ENCODE peak calls at places on chromosomes 7 and 10, in four cellular contexts. One of them, this sample, is unnamed.

GRCh38 chr7:152333134-152333533 is 102.7 kb downstream of the KMT2C start:
- DNase-seq in A549: no peak
- DNase-seq in OCI-LY7: no peak
- DNase-seq in heart left ventricle: no peak
- DNase-seq in this sample: no peak

GRCh38 chr10:27716521-27716920 is 29.1 kb downstream of the MKX start:
- DNase-seq in A549: no peak
- DNase-seq in OCI-LY7: no peak
- DNase-seq in heart left ventricle: no peak
- DNase-seq in this sample: no peak

GRCh38 chr10:36336315-36336714 is 694.2 kb upstream of the FZD8 start:
- DNase-seq in A549: no peak
- DNase-seq in OCI-LY7: no peak
- DNase-seq in heart left ventricle: no peak
- DNase-seq in this sample: no peak

GRCh38 chr10:129055966-129056365 is 411.1 kb upstream of the MGMT start:
- DNase-seq in A549: no peak
- DNase-seq in OCI-LY7: no peak
- DNase-seq in heart left ventricle: no peak
- DNase-seq in this sample: no peak

GRCh38 chr10:4431114-4431862 is 394.7 kb upstream of the AKR1E2 start:
- DNase-seq in A549: peak
- DNase-seq in OCI-LY7: no peak
- DNase-seq in heart left ventricle: no peak
- DNase-seq in this sample: no peak

GRCh38 chr10:80509403-80510161 is 28.1 kb upstream of the SH2D4B start:
- DNase-seq in A549: peak
- DNase-seq in OCI-LY7: no peak
- DNase-seq in heart left ventricle: peak
- DNase-seq in this sample: peak

GRCh38 chr10:89526396-89526795 is 9.0 kb downstream of the SLC16A12 start:
- DNase-seq in A549: no peak
- DNase-seq in OCI-LY7: no peak
- DNase-seq in heart left ventricle: no peak
- DNase-seq in this sample: no peak

GRCh38 chr7:149690688-149691446 is 82.5 kb downstream of the ZNF467 start:
- DNase-seq in A549: peak
- DNase-seq in OCI-LY7: no peak
- DNase-seq in heart left ventricle: peak
- DNase-seq in this sample: peak

GRCh38 chr7:66953044-66953427 is 32.0 kb downstream of the TMEM248 start:
- DNase-seq in A549: no peak
- DNase-seq in OCI-LY7: peak
- DNase-seq in heart left ventricle: no peak
- DNase-seq in this sample: no peak

GRCh38 chr7:44448922-44449321 is 41.5 kb downstream of the NUDCD3 start:
- DNase-seq in A549: no peak
- DNase-seq in OCI-LY7: no peak
- DNase-seq in heart left ventricle: no peak
- DNase-seq in this sample: no peak

GRCh38 chr7:41732279-41733062 is 29.6 kb upstream of the INHBA start:
- DNase-seq in A549: no peak
- DNase-seq in OCI-LY7: peak
- DNase-seq in heart left ventricle: no peak
- DNase-seq in this sample: peak

GRCh38 chr10:127694580-127695193 is 42.3 kb upstream of the FOXI2 start:
- DNase-seq in A549: peak
- DNase-seq in OCI-LY7: peak
- DNase-seq in heart left ventricle: no peak
- DNase-seq in this sample: peak

GRCh38 chr7:7805511-7806153 is 87.2 kb upstream of the RPA3 start:
- DNase-seq in A549: no peak
- DNase-seq in OCI-LY7: no peak
- DNase-seq in heart left ventricle: no peak
- DNase-seq in this sample: no peak

GRCh38 chr10:68103867-68104255 is 5.4 kb upstream of the MYPN start:
- DNase-seq in A549: no peak
- DNase-seq in OCI-LY7: no peak
- DNase-seq in heart left ventricle: no peak
- DNase-seq in this sample: no peak

GRCh38 chr7:99839560-99840011 is 11.8 kb downstream of the CYP3A43 start:
- DNase-seq in A549: no peak
- DNase-seq in OCI-LY7: no peak
- DNase-seq in heart left ventricle: no peak
- DNase-seq in this sample: peak

GRCh38 chr7:99010281-99010680 is 131.9 kb downstream of the TRRAP start:
- DNase-seq in A549: no peak
- DNase-seq in OCI-LY7: no peak
- DNase-seq in heart left ventricle: no peak
- DNase-seq in this sample: no peak

GRCh38 chr7:33579117-33579516 is 326.2 kb upstream of the BMPER start:
- DNase-seq in A549: no peak
- DNase-seq in OCI-LY7: no peak
- DNase-seq in heart left ventricle: no peak
- DNase-seq in this sample: no peak

GRCh38 chr10:132459252-132460028 is 62.4 kb downstream of the PWWP2B start:
- DNase-seq in A549: no peak
- DNase-seq in OCI-LY7: no peak
- DNase-seq in heart left ventricle: peak
- DNase-seq in this sample: no peak

GRCh38 chr7:79984210-79984609 is 150.4 kb upstream of the GNAI1 start:
- DNase-seq in A549: no peak
- DNase-seq in OCI-LY7: no peak
- DNase-seq in heart left ventricle: no peak
- DNase-seq in this sample: no peak

GRCh38 chr7:112930787-112931186 is 140.6 kb upstream of the TMEM168 start:
- DNase-seq in A549: no peak
- DNase-seq in OCI-LY7: no peak
- DNase-seq in heart left ventricle: no peak
- DNase-seq in this sample: no peak

GRCh38 chr7:3003936-3004335 is 39.7 kb downstream of the CARD11 start:
- DNase-seq in A549: no peak
- DNase-seq in OCI-LY7: no peak
- DNase-seq in heart left ventricle: no peak
- DNase-seq in this sample: no peak

GRCh38 chr10:117680611-117681010 is 138.1 kb downstream of the EMX2 start:
- DNase-seq in A549: no peak
- DNase-seq in OCI-LY7: no peak
- DNase-seq in heart left ventricle: no peak
- DNase-seq in this sample: no peak

GRCh38 chr10:50857579-50857978 is 27.8 kb downstream of the A1CF start:
- DNase-seq in A549: no peak
- DNase-seq in OCI-LY7: no peak
- DNase-seq in heart left ventricle: no peak
- DNase-seq in this sample: no peak

GRCh38 chr10:132023092-132023811 is 41.5 kb upstream of the BNIP3 start:
- DNase-seq in A549: peak
- DNase-seq in OCI-LY7: peak
- DNase-seq in heart left ventricle: peak
- DNase-seq in this sample: peak

GRCh38 chr7:1017586-1018333 is 26.6 kb upstream of the GPR146 start:
- DNase-seq in A549: no peak
- DNase-seq in OCI-LY7: no peak
- DNase-seq in heart left ventricle: no peak
- DNase-seq in this sample: no peak

GRCh38 chr10:94208315-94208714 is 154.4 kb downstream of the NOC3L start:
- DNase-seq in A549: no peak
- DNase-seq in OCI-LY7: no peak
- DNase-seq in heart left ventricle: no peak
- DNase-seq in this sample: no peak

GRCh38 chr7:70647801-70648491 is 484.0 kb upstream of the GALNT17 start:
- DNase-seq in A549: no peak
- DNase-seq in OCI-LY7: no peak
- DNase-seq in heart left ventricle: no peak
- DNase-seq in this sample: peak

GRCh38 chr7:43585521-43585920 is 2.6 kb downstream of the STK17A start:
- DNase-seq in A549: no peak
- DNase-seq in OCI-LY7: peak
- DNase-seq in heart left ventricle: no peak
- DNase-seq in this sample: no peak

GRCh38 chr10:4024846-4025245 is 239.8 kb upstream of the KLF6 start:
- DNase-seq in A549: no peak
- DNase-seq in OCI-LY7: no peak
- DNase-seq in heart left ventricle: no peak
- DNase-seq in this sample: no peak

GRCh38 chr10:61063035-61063434 is 119.0 kb upstream of the RHOBTB1 start:
- DNase-seq in A549: peak
- DNase-seq in OCI-LY7: no peak
- DNase-seq in heart left ventricle: no peak
- DNase-seq in this sample: no peak

GRCh38 chr7:41886906-41887311 is 184.0 kb upstream of the INHBA start:
- DNase-seq in A549: no peak
- DNase-seq in OCI-LY7: no peak
- DNase-seq in heart left ventricle: peak
- DNase-seq in this sample: no peak

GRCh38 chr10:52578871-52579405 is 193.6 kb downstream of the MBL2 start:
- DNase-seq in A549: no peak
- DNase-seq in OCI-LY7: no peak
- DNase-seq in heart left ventricle: no peak
- DNase-seq in this sample: no peak

GRCh38 chr10:84257343-84258020 is 12.6 kb downstream of the RGR start:
- DNase-seq in A549: no peak
- DNase-seq in OCI-LY7: no peak
- DNase-seq in heart left ventricle: no peak
- DNase-seq in this sample: no peak

GRCh38 chr10:106327747-106328146 is 836.8 kb downstream of the SORCS1 start:
- DNase-seq in A549: no peak
- DNase-seq in OCI-LY7: no peak
- DNase-seq in heart left ventricle: no peak
- DNase-seq in this sample: no peak

GRCh38 chr7:8827329-8827728 is 393.9 kb downstream of the NXPH1 start:
- DNase-seq in A549: no peak
- DNase-seq in OCI-LY7: no peak
- DNase-seq in heart left ventricle: no peak
- DNase-seq in this sample: no peak

GRCh38 chr10:44627591-44628354 is 242.9 kb upstream of the CXCL12 start:
- DNase-seq in A549: no peak
- DNase-seq in OCI-LY7: no peak
- DNase-seq in heart left ventricle: no peak
- DNase-seq in this sample: no peak

GRCh38 chr7:131061158-131061557 is 266.5 kb upstream of the MKLN1 start:
- DNase-seq in A549: no peak
- DNase-seq in OCI-LY7: no peak
- DNase-seq in heart left ventricle: no peak
- DNase-seq in this sample: no peak

GRCh38 chr10:75547391-75548298 is 116.2 kb downstream of the LRMDA start:
- DNase-seq in A549: no peak
- DNase-seq in OCI-LY7: no peak
- DNase-seq in heart left ventricle: no peak
- DNase-seq in this sample: no peak

DNA sequence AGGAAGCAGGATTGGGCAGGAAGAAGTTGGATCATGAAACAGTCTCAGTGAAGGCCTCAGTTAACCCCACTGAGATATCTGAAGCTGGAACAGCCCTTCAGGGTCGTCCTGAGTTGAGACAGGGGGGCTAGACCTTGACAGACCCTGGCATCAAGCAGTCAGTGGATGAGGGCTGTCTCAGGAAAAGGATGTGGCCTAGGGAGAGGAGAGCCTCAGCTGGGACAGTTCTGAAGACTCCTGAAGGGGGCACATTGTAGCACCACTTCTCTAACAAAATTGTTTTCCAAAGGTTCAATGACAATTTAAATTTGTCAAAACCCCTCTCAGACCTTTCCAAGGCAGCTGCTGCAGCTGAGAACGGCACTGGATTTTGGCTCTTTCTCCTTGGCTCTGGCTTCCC is 15.8 kb upstream of the SLK start:
- DNase-seq in A549: no peak
- DNase-seq in OCI-LY7: no peak
- DNase-seq in heart left ventricle: no peak
- DNase-seq in this sample: no peak
- H3K27ac ChIP-seq in A549: no peak
- H3K27ac ChIP-seq in OCI-LY7: no peak
- H3K27ac ChIP-seq in heart left ventricle: no peak
- H3K27ac ChIP-seq in this sample: no peak

GRCh38 chr7:158733762-158734494 is 29.3 kb upstream of the NCAPG2 start:
- DNase-seq in A549: no peak
- DNase-seq in OCI-LY7: no peak
- DNase-seq in heart left ventricle: no peak
- DNase-seq in this sample: no peak
- TF ChIP-seq CTCF in A549: peak
- TF ChIP-seq CTCF in OCI-LY7: peak
- TF ChIP-seq CTCF in heart left ventricle: no peak
- TF ChIP-seq CTCF in this sample: no peak

GRCh38 chr10:121988361-121989324 is at the start of gene TACC2:
- DNase-seq in A549: no peak
- DNase-seq in OCI-LY7: no peak
- DNase-seq in heart left ventricle: no peak
- DNase-seq in this sample: no peak

GRCh38 chr10:121990015-121990677 is 1.2 kb downstream of the TACC2 start:
- DNase-seq in A549: no peak
- DNase-seq in OCI-LY7: no peak
- DNase-seq in heart left ventricle: no peak
- DNase-seq in this sample: no peak

GRCh38 chr10:121998462-121998861 is 9.5 kb downstream of the TACC2 start:
- DNase-seq in A549: no peak
- DNase-seq in OCI-LY7: no peak
- DNase-seq in heart left ventricle: no peak
- DNase-seq in this sample: no peak

GRCh38 chr10:121999301-121999700 is 10.3 kb downstream of the TACC2 start:
- DNase-seq in A549: no peak
- DNase-seq in OCI-LY7: no peak
- DNase-seq in heart left ventricle: no peak
- DNase-seq in this sample: no peak

GRCh38 chr10:121994429-121994881 is 5.5 kb downstream of the TACC2 start:
- DNase-seq in A549: no peak
- DNase-seq in OCI-LY7: no peak
- DNase-seq in heart left ventricle: peak
- DNase-seq in this sample: no peak
- H3K27ac ChIP-seq in A549: no peak
- H3K27ac ChIP-seq in OCI-LY7: no peak
- H3K27ac ChIP-seq in heart left ventricle: peak
- H3K27ac ChIP-seq in this sample: peak

GRCh38 chr10:113052076-113052830 is 102.2 kb downstream of the TCF7L2 start:
- DNase-seq in A549: no peak
- DNase-seq in OCI-LY7: no peak
- DNase-seq in heart left ventricle: no peak
- DNase-seq in this sample: no peak
- TF ChIP-seq CTCF in A549: peak
- TF ChIP-seq CTCF in OCI-LY7: peak
- TF ChIP-seq CTCF in heart left ventricle: peak
- TF ChIP-seq CTCF in this sample: no peak

This sample was measured in RWPE1.